ENCODE peak calls at places on chromosome 13, in six cellular contexts. One of them, this sample, is unnamed. For H3K27me3, the result is how much of the 10 kb centered on the place peaks cover.

GRCh38 chr13:75480691-75481175 is 1.2 kb downstream of the TBC1D4 start:
- DNase-seq in MM.1S: peak
- DNase-seq in hepatocyte: peak
- DNase-seq in lung: peak
- DNase-seq in tibial artery: peak
- DNase-seq in brain microvascular endothelial cell: no peak
- DNase-seq in this sample: peak

GRCh38 chr13:19673473-19674430 is 40.3 kb downstream of the MPHOSPH8 start:
- DNase-seq in MM.1S: no peak
- DNase-seq in hepatocyte: no peak
- DNase-seq in lung: no peak
- DNase-seq in tibial artery: no peak
- DNase-seq in brain microvascular endothelial cell: no peak
- DNase-seq in this sample: no peak

GRCh38 chr13:27125357-27126282 is 46.0 kb downstream of the USP12 start:
- DNase-seq in MM.1S: no peak
- DNase-seq in hepatocyte: no peak
- DNase-seq in lung: no peak
- DNase-seq in tibial artery: no peak
- DNase-seq in brain microvascular endothelial cell: no peak
- DNase-seq in this sample: no peak

GRCh38 chr13:44816701-44817684 is 172.3 kb downstream of the NUFIP1 start:
- DNase-seq in MM.1S: no peak
- DNase-seq in hepatocyte: no peak
- DNase-seq in lung: no peak
- DNase-seq in tibial artery: no peak
- DNase-seq in brain microvascular endothelial cell: peak
- DNase-seq in this sample: no peak

GRCh38 chr13:48403151-48403631 is 9.7 kb downstream of the LPAR6 start:
- DNase-seq in MM.1S: no peak
- DNase-seq in hepatocyte: no peak
- DNase-seq in lung: no peak
- DNase-seq in tibial artery: no peak
- DNase-seq in brain microvascular endothelial cell: no peak
- DNase-seq in this sample: no peak

GRCh38 chr13:113559901-113560644 is 24.5 kb upstream of the TFDP1 start:
- DNase-seq in MM.1S: no peak
- DNase-seq in hepatocyte: no peak
- DNase-seq in lung: peak
- DNase-seq in tibial artery: no peak
- DNase-seq in brain microvascular endothelial cell: no peak
- DNase-seq in this sample: no peak

GRCh38 chr13:102195566-102196462 is 206.0 kb downstream of the FGF14 start:
- DNase-seq in MM.1S: no peak
- DNase-seq in hepatocyte: no peak
- DNase-seq in lung: no peak
- DNase-seq in tibial artery: no peak
- DNase-seq in brain microvascular endothelial cell: no peak
- DNase-seq in this sample: no peak

GRCh38 chr13:39616087-39616694 is 13.2 kb upstream of the LHFPL6 start:
- DNase-seq in MM.1S: peak
- DNase-seq in hepatocyte: peak
- DNase-seq in lung: no peak
- DNase-seq in tibial artery: peak
- DNase-seq in brain microvascular endothelial cell: peak
- DNase-seq in this sample: peak

GRCh38 chr13:74641586-74641985 is 507.4 kb upstream of the KLF12 start:
- DNase-seq in MM.1S: no peak
- DNase-seq in hepatocyte: no peak
- DNase-seq in lung: no peak
- DNase-seq in tibial artery: no peak
- DNase-seq in brain microvascular endothelial cell: peak
- DNase-seq in this sample: no peak

GRCh38 chr13:113642563-113642962 is 15.4 kb downstream of the ATP4B start:
- DNase-seq in MM.1S: no peak
- DNase-seq in hepatocyte: no peak
- DNase-seq in lung: no peak
- DNase-seq in tibial artery: no peak
- DNase-seq in brain microvascular endothelial cell: no peak
- DNase-seq in this sample: no peak

GRCh38 chr13:113357529-113357928 is 6.4 kb downstream of the GRTP1 start:
- DNase-seq in MM.1S: no peak
- DNase-seq in hepatocyte: no peak
- DNase-seq in lung: no peak
- DNase-seq in tibial artery: no peak
- DNase-seq in brain microvascular endothelial cell: peak
- DNase-seq in this sample: no peak

GRCh38 chr13:78638216-78638615 is 20.7 kb downstream of the OBI1 start:
- DNase-seq in MM.1S: no peak
- DNase-seq in hepatocyte: no peak
- DNase-seq in lung: no peak
- DNase-seq in tibial artery: no peak
- DNase-seq in brain microvascular endothelial cell: no peak
- DNase-seq in this sample: no peak

GRCh38 chr13:35499131-35500051 is 22.9 kb upstream of the MAB21L1 start:
- DNase-seq in MM.1S: no peak
- DNase-seq in hepatocyte: no peak
- DNase-seq in lung: no peak
- DNase-seq in tibial artery: no peak
- DNase-seq in brain microvascular endothelial cell: no peak
- DNase-seq in this sample: no peak

GRCh38 chr13:113811081-113811928 is 52.3 kb downstream of the TMEM255B start:
- DNase-seq in MM.1S: no peak
- DNase-seq in hepatocyte: no peak
- DNase-seq in lung: no peak
- DNase-seq in tibial artery: no peak
- DNase-seq in brain microvascular endothelial cell: no peak
- DNase-seq in this sample: no peak

GRCh38 chr13:98141938-98142426 is 912 bp upstream of the FARP1 start:
- DNase-seq in MM.1S: no peak
- DNase-seq in hepatocyte: peak
- DNase-seq in lung: peak
- DNase-seq in tibial artery: peak
- DNase-seq in brain microvascular endothelial cell: no peak
- DNase-seq in this sample: no peak

GRCh38 chr13:108551674-108552073 is 77.7 kb upstream of the MYO16 start:
- DNase-seq in MM.1S: no peak
- DNase-seq in hepatocyte: no peak
- DNase-seq in lung: no peak
- DNase-seq in tibial artery: no peak
- DNase-seq in brain microvascular endothelial cell: peak
- DNase-seq in this sample: no peak

GRCh38 chr13:41402695-41403511 is 54.4 kb upstream of the RGCC start:
- DNase-seq in MM.1S: no peak
- DNase-seq in hepatocyte: no peak
- DNase-seq in lung: no peak
- DNase-seq in tibial artery: no peak
- DNase-seq in brain microvascular endothelial cell: no peak
- DNase-seq in this sample: no peak

GRCh38 chr13:46666727-46667456 is 113.9 kb downstream of the LRCH1 start:
- DNase-seq in MM.1S: peak
- DNase-seq in hepatocyte: peak
- DNase-seq in lung: no peak
- DNase-seq in tibial artery: no peak
- DNase-seq in brain microvascular endothelial cell: no peak
- DNase-seq in this sample: no peak
- TF ChIP-seq CTCF in MM.1S: no peak
- TF ChIP-seq CTCF in hepatocyte: no peak
- TF ChIP-seq CTCF in lung: no peak
- TF ChIP-seq CTCF in tibial artery: peak
- TF ChIP-seq CTCF in brain microvascular endothelial cell: peak
- TF ChIP-seq CTCF in this sample: no peak

GRCh38 chr13:53198017-53198416 is 169.4 kb downstream of the OLFM4 start:
- DNase-seq in MM.1S: no peak
- DNase-seq in hepatocyte: no peak
- DNase-seq in lung: no peak
- DNase-seq in tibial artery: no peak
- DNase-seq in brain microvascular endothelial cell: no peak
- DNase-seq in this sample: no peak
- H3K27me3 ChIP-seq in MM.1S: under half
- H3K27me3 ChIP-seq in hepatocyte: under half
- H3K27me3 ChIP-seq in lung: under half
- H3K27me3 ChIP-seq in tibial artery: under half
- H3K27me3 ChIP-seq in brain microvascular endothelial cell: under half
- H3K27me3 ChIP-seq in this sample: under half

GRCh38 chr13:53110181-53110580 is 81.6 kb downstream of the OLFM4 start:
- DNase-seq in MM.1S: no peak
- DNase-seq in hepatocyte: no peak
- DNase-seq in lung: no peak
- DNase-seq in tibial artery: no peak
- DNase-seq in brain microvascular endothelial cell: no peak
- DNase-seq in this sample: no peak
- H3K4me3 ChIP-seq in MM.1S: no peak
- H3K4me3 ChIP-seq in hepatocyte: no peak
- H3K4me3 ChIP-seq in lung: no peak
- H3K4me3 ChIP-seq in tibial artery: no peak
- H3K4me3 ChIP-seq in brain microvascular endothelial cell: no peak
- H3K4me3 ChIP-seq in this sample: no peak

DNA sequence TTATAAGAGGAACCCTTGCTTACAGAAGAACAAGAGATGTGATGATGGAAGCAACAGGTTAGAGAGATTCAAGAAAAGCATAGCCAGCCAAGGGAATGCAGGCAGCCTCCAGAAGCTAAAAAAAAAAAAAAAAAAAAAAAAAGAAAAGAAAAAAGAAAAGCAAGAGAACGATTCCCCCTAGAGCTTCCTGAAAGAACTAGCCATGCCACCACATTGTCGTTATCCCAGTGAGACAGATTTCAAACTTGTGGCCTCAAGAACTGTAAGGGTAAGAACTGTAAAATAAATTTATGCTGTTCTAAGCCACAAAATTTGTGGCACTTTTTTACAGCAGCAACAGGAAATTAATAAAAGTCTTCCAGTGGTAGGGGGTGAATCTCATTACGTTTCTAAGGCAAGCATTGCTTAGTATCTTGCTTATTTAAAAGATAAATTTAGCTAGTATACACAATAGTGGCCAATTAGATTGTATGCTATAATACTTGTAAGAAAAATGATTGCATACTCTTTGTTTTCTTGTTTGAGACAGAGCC is 21.8 kb downstream of the RFXAP start:
- DNase-seq in MM.1S: no peak
- DNase-seq in hepatocyte: no peak
- DNase-seq in lung: no peak
- DNase-seq in tibial artery: no peak
- DNase-seq in brain microvascular endothelial cell: no peak
- DNase-seq in this sample: no peak
- TF ChIP-seq CTCF in MM.1S: no peak
- TF ChIP-seq CTCF in hepatocyte: peak
- TF ChIP-seq CTCF in lung: no peak
- TF ChIP-seq CTCF in tibial artery: no peak
- TF ChIP-seq CTCF in brain microvascular endothelial cell: peak
- TF ChIP-seq CTCF in this sample: no peak

DNA sequence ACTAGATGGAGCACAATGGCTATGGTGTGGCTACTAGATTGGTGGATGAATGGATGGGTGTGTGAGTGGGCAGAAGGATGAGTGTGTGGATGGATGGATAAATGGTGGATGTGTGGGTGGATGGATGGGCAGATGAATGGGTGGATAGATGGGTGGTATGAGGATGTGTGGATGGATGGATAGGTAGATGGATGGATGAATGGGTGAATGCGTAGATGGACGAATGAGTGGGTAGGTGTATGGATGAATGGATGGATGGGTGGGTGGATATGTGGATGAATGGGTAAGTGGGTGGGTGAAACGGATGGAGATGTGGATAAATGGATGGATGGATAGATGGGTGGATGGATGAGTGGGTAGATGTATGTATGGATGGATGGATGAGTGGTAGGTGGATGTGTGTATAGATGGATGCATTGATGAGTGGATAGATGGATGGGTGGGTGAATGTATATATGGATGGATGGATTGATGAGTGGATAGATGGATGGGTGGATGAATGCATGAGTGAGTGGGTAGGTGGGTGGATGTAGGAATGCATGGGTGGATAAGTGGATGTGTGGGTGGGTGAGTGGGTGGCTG is 114.2 kb downstream of the TEX29 start:
- DNase-seq in MM.1S: no peak
- DNase-seq in hepatocyte: no peak
- DNase-seq in lung: no peak
- DNase-seq in tibial artery: no peak
- DNase-seq in brain microvascular endothelial cell: no peak
- DNase-seq in this sample: no peak
- H3K27me3 ChIP-seq in MM.1S: under half
- H3K27me3 ChIP-seq in hepatocyte: under half
- H3K27me3 ChIP-seq in lung: under half
- H3K27me3 ChIP-seq in tibial artery: under half
- H3K27me3 ChIP-seq in brain microvascular endothelial cell: under half
- H3K27me3 ChIP-seq in this sample: under half

DNA sequence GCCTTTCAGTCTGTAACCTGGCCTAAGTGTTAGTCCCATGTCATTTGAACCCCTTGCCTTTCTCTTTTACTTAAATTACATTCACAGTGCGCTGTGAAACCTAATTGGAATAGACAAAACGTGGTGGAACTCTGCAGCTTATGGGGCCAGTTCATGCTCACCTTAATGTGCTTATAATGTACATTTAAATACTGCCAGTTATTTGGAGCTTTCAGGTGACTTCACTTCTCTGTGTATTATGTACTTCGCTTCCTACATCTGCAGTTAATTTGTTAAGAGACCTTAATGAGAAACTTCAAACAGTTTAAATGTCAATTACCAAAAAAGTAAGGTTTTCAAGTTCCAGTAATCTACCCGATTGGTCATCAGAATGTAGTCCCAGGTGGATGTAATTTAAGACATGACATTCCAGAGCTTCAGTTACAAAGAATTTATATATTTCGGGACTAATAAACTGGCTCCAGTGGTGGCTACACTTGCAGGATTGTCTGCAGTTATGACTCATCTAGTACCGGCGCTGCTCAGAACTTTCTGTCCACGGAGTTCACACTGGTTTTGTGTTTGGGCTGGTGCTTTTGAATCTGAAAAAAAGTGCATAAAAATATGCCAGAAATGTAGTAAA is 125.3 kb downstream of the TM9SF2 start:
- DNase-seq in MM.1S: no peak
- DNase-seq in hepatocyte: no peak
- DNase-seq in lung: no peak
- DNase-seq in tibial artery: peak
- DNase-seq in brain microvascular endothelial cell: peak
- DNase-seq in this sample: no peak
- H3K4me3 ChIP-seq in MM.1S: no peak
- H3K4me3 ChIP-seq in hepatocyte: no peak
- H3K4me3 ChIP-seq in lung: no peak
- H3K4me3 ChIP-seq in tibial artery: peak
- H3K4me3 ChIP-seq in brain microvascular endothelial cell: no peak
- H3K4me3 ChIP-seq in this sample: no peak

GRCh38 chr13:96966415-96967102 is 27.7 kb downstream of the OXGR1 start:
- DNase-seq in MM.1S: no peak
- DNase-seq in hepatocyte: no peak
- DNase-seq in lung: no peak
- DNase-seq in tibial artery: no peak
- DNase-seq in brain microvascular endothelial cell: no peak
- DNase-seq in this sample: no peak

GRCh38 chr13:96960379-96960778 is 33.9 kb downstream of the OXGR1 start:
- DNase-seq in MM.1S: no peak
- DNase-seq in hepatocyte: no peak
- DNase-seq in lung: no peak
- DNase-seq in tibial artery: no peak
- DNase-seq in brain microvascular endothelial cell: no peak
- DNase-seq in this sample: no peak

GRCh38 chr13:96968027-96968426 is 26.2 kb downstream of the OXGR1 start:
- DNase-seq in MM.1S: no peak
- DNase-seq in hepatocyte: no peak
- DNase-seq in lung: no peak
- DNase-seq in tibial artery: no peak
- DNase-seq in brain microvascular endothelial cell: no peak
- DNase-seq in this sample: no peak

GRCh38 chr13:96967248-96967745 is 27.0 kb downstream of the OXGR1 start:
- DNase-seq in MM.1S: peak
- DNase-seq in hepatocyte: no peak
- DNase-seq in lung: no peak
- DNase-seq in tibial artery: no peak
- DNase-seq in brain microvascular endothelial cell: no peak
- DNase-seq in this sample: no peak

GRCh38 chr13:96963786-96964475 is 30.3 kb downstream of the OXGR1 start:
- DNase-seq in MM.1S: peak
- DNase-seq in hepatocyte: no peak
- DNase-seq in lung: no peak
- DNase-seq in tibial artery: no peak
- DNase-seq in brain microvascular endothelial cell: no peak
- DNase-seq in this sample: no peak
- TF ChIP-seq CTCF in MM.1S: peak
- TF ChIP-seq CTCF in hepatocyte: no peak
- TF ChIP-seq CTCF in lung: no peak
- TF ChIP-seq CTCF in tibial artery: no peak
- TF ChIP-seq CTCF in brain microvascular endothelial cell: no peak
- TF ChIP-seq CTCF in this sample: no peak